ENCODE peak calls at places on chromosomes 7 and 10, in seven cellular contexts. One of them, this sample, is unnamed.

GRCh38 chr7:44056681-44057080 is 8.7 kb downstream of the PGAM2 start:
- DNase-seq in AML-193: no peak
- DNase-seq in renal cortical epithelial cell: no peak
- DNase-seq in stimulated activated CD8-positive, alpha-beta memory T cell treated with anti-CD3 and anti-CD28 coated beads, Interleukin-7, amount 100 ng/mL, for 1 hour: no peak
- DNase-seq in NCI-H1092 treated with DMSO at 0.1 percent for 48 hours: no peak
- DNase-seq in naive B cell: no peak
- DNase-seq in fibroblast of the aortic adventitia: no peak
- DNase-seq in this sample: no peak

GRCh38 chr10:11861341-11861740 is 38.2 kb downstream of the PROSER2 start:
- DNase-seq in naive B cell: no peak
- DNase-seq in renal cortical epithelial cell: no peak
- DNase-seq in AML-193: no peak
- DNase-seq in stimulated activated CD8-positive, alpha-beta memory T cell treated with anti-CD3 and anti-CD28 coated beads, Interleukin-7, amount 100 ng/mL, for 1 hour: no peak
- DNase-seq in fibroblast of the aortic adventitia: no peak
- DNase-seq in NCI-H1092 treated with DMSO at 0.1 percent for 48 hours: no peak
- DNase-seq in this sample: no peak

GRCh38 chr7:4683884-4684565 is 1.9 kb downstream of the FOXK1 start:
- DNase-seq in stimulated activated CD8-positive, alpha-beta memory T cell treated with anti-CD3 and anti-CD28 coated beads, Interleukin-7, amount 100 ng/mL, for 1 hour: no peak
- DNase-seq in naive B cell: peak
- DNase-seq in NCI-H1092 treated with DMSO at 0.1 percent for 48 hours: no peak
- DNase-seq in fibroblast of the aortic adventitia: peak
- DNase-seq in renal cortical epithelial cell: peak
- DNase-seq in AML-193: peak
- DNase-seq in this sample: no peak

GRCh38 chr10:30215131-30215530 is 133.9 kb downstream of the MTPAP start:
- DNase-seq in NCI-H1092 treated with DMSO at 0.1 percent for 48 hours: no peak
- DNase-seq in fibroblast of the aortic adventitia: peak
- DNase-seq in AML-193: no peak
- DNase-seq in naive B cell: no peak
- DNase-seq in renal cortical epithelial cell: no peak
- DNase-seq in stimulated activated CD8-positive, alpha-beta memory T cell treated with anti-CD3 and anti-CD28 coated beads, Interleukin-7, amount 100 ng/mL, for 1 hour: no peak
- DNase-seq in this sample: no peak

GRCh38 chr7:91031757-91032156 is 232.5 kb upstream of the FZD1 start:
- DNase-seq in fibroblast of the aortic adventitia: no peak
- DNase-seq in renal cortical epithelial cell: no peak
- DNase-seq in stimulated activated CD8-positive, alpha-beta memory T cell treated with anti-CD3 and anti-CD28 coated beads, Interleukin-7, amount 100 ng/mL, for 1 hour: no peak
- DNase-seq in AML-193: no peak
- DNase-seq in NCI-H1092 treated with DMSO at 0.1 percent for 48 hours: no peak
- DNase-seq in naive B cell: no peak
- DNase-seq in this sample: no peak

GRCh38 chr10:119087271-119087897 is 6.8 kb upstream of the EIF3A start:
- DNase-seq in renal cortical epithelial cell: no peak
- DNase-seq in fibroblast of the aortic adventitia: no peak
- DNase-seq in stimulated activated CD8-positive, alpha-beta memory T cell treated with anti-CD3 and anti-CD28 coated beads, Interleukin-7, amount 100 ng/mL, for 1 hour: no peak
- DNase-seq in naive B cell: no peak
- DNase-seq in NCI-H1092 treated with DMSO at 0.1 percent for 48 hours: no peak
- DNase-seq in AML-193: no peak
- DNase-seq in this sample: no peak

GRCh38 chr7:115070311-115070710 is 148.4 kb downstream of the MDFIC start:
- DNase-seq in AML-193: no peak
- DNase-seq in fibroblast of the aortic adventitia: no peak
- DNase-seq in naive B cell: no peak
- DNase-seq in renal cortical epithelial cell: peak
- DNase-seq in stimulated activated CD8-positive, alpha-beta memory T cell treated with anti-CD3 and anti-CD28 coated beads, Interleukin-7, amount 100 ng/mL, for 1 hour: no peak
- DNase-seq in NCI-H1092 treated with DMSO at 0.1 percent for 48 hours: no peak
- DNase-seq in this sample: no peak

GRCh38 chr7:74068378-74069085 is 15.1 kb upstream of the LIMK1 start:
- DNase-seq in fibroblast of the aortic adventitia: no peak
- DNase-seq in NCI-H1092 treated with DMSO at 0.1 percent for 48 hours: no peak
- DNase-seq in renal cortical epithelial cell: no peak
- DNase-seq in naive B cell: no peak
- DNase-seq in AML-193: no peak
- DNase-seq in stimulated activated CD8-positive, alpha-beta memory T cell treated with anti-CD3 and anti-CD28 coated beads, Interleukin-7, amount 100 ng/mL, for 1 hour: no peak
- DNase-seq in this sample: no peak

GRCh38 chr7:19001854-19002253 is 115.6 kb downstream of the TWIST1 start:
- DNase-seq in renal cortical epithelial cell: no peak
- DNase-seq in stimulated activated CD8-positive, alpha-beta memory T cell treated with anti-CD3 and anti-CD28 coated beads, Interleukin-7, amount 100 ng/mL, for 1 hour: no peak
- DNase-seq in naive B cell: no peak
- DNase-seq in AML-193: no peak
- DNase-seq in fibroblast of the aortic adventitia: peak
- DNase-seq in NCI-H1092 treated with DMSO at 0.1 percent for 48 hours: no peak
- DNase-seq in this sample: no peak

GRCh38 chr7:130421685-130422084 is 19.1 kb downstream of the CEP41 start:
- DNase-seq in AML-193: no peak
- DNase-seq in renal cortical epithelial cell: peak
- DNase-seq in NCI-H1092 treated with DMSO at 0.1 percent for 48 hours: peak
- DNase-seq in naive B cell: no peak
- DNase-seq in fibroblast of the aortic adventitia: peak
- DNase-seq in stimulated activated CD8-positive, alpha-beta memory T cell treated with anti-CD3 and anti-CD28 coated beads, Interleukin-7, amount 100 ng/mL, for 1 hour: no peak
- DNase-seq in this sample: no peak

GRCh38 chr10:102773986-102774385 is 30.2 kb downstream of the WBP1L start:
- DNase-seq in naive B cell: no peak
- DNase-seq in AML-193: no peak
- DNase-seq in stimulated activated CD8-positive, alpha-beta memory T cell treated with anti-CD3 and anti-CD28 coated beads, Interleukin-7, amount 100 ng/mL, for 1 hour: no peak
- DNase-seq in fibroblast of the aortic adventitia: no peak
- DNase-seq in NCI-H1092 treated with DMSO at 0.1 percent for 48 hours: no peak
- DNase-seq in renal cortical epithelial cell: no peak
- DNase-seq in this sample: no peak

GRCh38 chr10:130766716-130767115 is 544.8 kb downstream of the TCERG1L start:
- DNase-seq in stimulated activated CD8-positive, alpha-beta memory T cell treated with anti-CD3 and anti-CD28 coated beads, Interleukin-7, amount 100 ng/mL, for 1 hour: no peak
- DNase-seq in NCI-H1092 treated with DMSO at 0.1 percent for 48 hours: no peak
- DNase-seq in AML-193: no peak
- DNase-seq in fibroblast of the aortic adventitia: no peak
- DNase-seq in renal cortical epithelial cell: no peak
- DNase-seq in naive B cell: no peak
- DNase-seq in this sample: no peak

GRCh38 chr10:33160151-33160550 is 174.3 kb downstream of the NRP1 start:
- DNase-seq in stimulated activated CD8-positive, alpha-beta memory T cell treated with anti-CD3 and anti-CD28 coated beads, Interleukin-7, amount 100 ng/mL, for 1 hour: no peak
- DNase-seq in AML-193: no peak
- DNase-seq in naive B cell: no peak
- DNase-seq in renal cortical epithelial cell: peak
- DNase-seq in fibroblast of the aortic adventitia: no peak
- DNase-seq in NCI-H1092 treated with DMSO at 0.1 percent for 48 hours: no peak
- DNase-seq in this sample: no peak

GRCh38 chr7:731440-732085 is 4.5 kb upstream of the PRKAR1B start:
- DNase-seq in renal cortical epithelial cell: no peak
- DNase-seq in naive B cell: no peak
- DNase-seq in stimulated activated CD8-positive, alpha-beta memory T cell treated with anti-CD3 and anti-CD28 coated beads, Interleukin-7, amount 100 ng/mL, for 1 hour: no peak
- DNase-seq in AML-193: no peak
- DNase-seq in fibroblast of the aortic adventitia: no peak
- DNase-seq in NCI-H1092 treated with DMSO at 0.1 percent for 48 hours: no peak
- DNase-seq in this sample: no peak

GRCh38 chr10:69938541-69938991 is 114.1 kb upstream of the MACROH2A2 start:
- DNase-seq in naive B cell: no peak
- DNase-seq in fibroblast of the aortic adventitia: no peak
- DNase-seq in renal cortical epithelial cell: peak
- DNase-seq in stimulated activated CD8-positive, alpha-beta memory T cell treated with anti-CD3 and anti-CD28 coated beads, Interleukin-7, amount 100 ng/mL, for 1 hour: no peak
- DNase-seq in AML-193: no peak
- DNase-seq in NCI-H1092 treated with DMSO at 0.1 percent for 48 hours: peak
- DNase-seq in this sample: no peak

GRCh38 chr7:50387351-50387750 is 62.8 kb downstream of the FIGNL1 start:
- DNase-seq in AML-193: no peak
- DNase-seq in stimulated activated CD8-positive, alpha-beta memory T cell treated with anti-CD3 and anti-CD28 coated beads, Interleukin-7, amount 100 ng/mL, for 1 hour: no peak
- DNase-seq in NCI-H1092 treated with DMSO at 0.1 percent for 48 hours: no peak
- DNase-seq in renal cortical epithelial cell: no peak
- DNase-seq in fibroblast of the aortic adventitia: no peak
- DNase-seq in naive B cell: no peak
- DNase-seq in this sample: no peak

GRCh38 chr7:5766321-5766761 is 15.1 kb downstream of the RNF216 start:
- DNase-seq in fibroblast of the aortic adventitia: peak
- DNase-seq in NCI-H1092 treated with DMSO at 0.1 percent for 48 hours: no peak
- DNase-seq in stimulated activated CD8-positive, alpha-beta memory T cell treated with anti-CD3 and anti-CD28 coated beads, Interleukin-7, amount 100 ng/mL, for 1 hour: no peak
- DNase-seq in renal cortical epithelial cell: peak
- DNase-seq in AML-193: no peak
- DNase-seq in naive B cell: no peak
- DNase-seq in this sample: peak

GRCh38 chr7:94055963-94056362 is 51.8 kb upstream of the BET1 start:
- DNase-seq in AML-193: no peak
- DNase-seq in naive B cell: no peak
- DNase-seq in NCI-H1092 treated with DMSO at 0.1 percent for 48 hours: no peak
- DNase-seq in renal cortical epithelial cell: peak
- DNase-seq in fibroblast of the aortic adventitia: no peak
- DNase-seq in stimulated activated CD8-positive, alpha-beta memory T cell treated with anti-CD3 and anti-CD28 coated beads, Interleukin-7, amount 100 ng/mL, for 1 hour: no peak
- DNase-seq in this sample: no peak

GRCh38 chr7:75663302-75663907 is 75.3 kb downstream of the HIP1 start:
- DNase-seq in AML-193: no peak
- DNase-seq in fibroblast of the aortic adventitia: no peak
- DNase-seq in renal cortical epithelial cell: no peak
- DNase-seq in stimulated activated CD8-positive, alpha-beta memory T cell treated with anti-CD3 and anti-CD28 coated beads, Interleukin-7, amount 100 ng/mL, for 1 hour: no peak
- DNase-seq in naive B cell: no peak
- DNase-seq in NCI-H1092 treated with DMSO at 0.1 percent for 48 hours: no peak
- DNase-seq in this sample: no peak

GRCh38 chr10:3749597-3750351 is 35.2 kb downstream of the KLF6 start:
- DNase-seq in renal cortical epithelial cell: peak
- DNase-seq in fibroblast of the aortic adventitia: peak
- DNase-seq in NCI-H1092 treated with DMSO at 0.1 percent for 48 hours: no peak
- DNase-seq in AML-193: peak
- DNase-seq in stimulated activated CD8-positive, alpha-beta memory T cell treated with anti-CD3 and anti-CD28 coated beads, Interleukin-7, amount 100 ng/mL, for 1 hour: no peak
- DNase-seq in naive B cell: no peak
- DNase-seq in this sample: peak

GRCh38 chr10:100738055-100738827 is 7.1 kb upstream of the PAX2 start:
- DNase-seq in naive B cell: no peak
- DNase-seq in stimulated activated CD8-positive, alpha-beta memory T cell treated with anti-CD3 and anti-CD28 coated beads, Interleukin-7, amount 100 ng/mL, for 1 hour: no peak
- DNase-seq in NCI-H1092 treated with DMSO at 0.1 percent for 48 hours: no peak
- DNase-seq in AML-193: no peak
- DNase-seq in fibroblast of the aortic adventitia: no peak
- DNase-seq in renal cortical epithelial cell: no peak
- DNase-seq in this sample: no peak

GRCh38 chr7:12119638-12120303 is 91.3 kb upstream of the TMEM106B start:
- DNase-seq in stimulated activated CD8-positive, alpha-beta memory T cell treated with anti-CD3 and anti-CD28 coated beads, Interleukin-7, amount 100 ng/mL, for 1 hour: no peak
- DNase-seq in fibroblast of the aortic adventitia: no peak
- DNase-seq in renal cortical epithelial cell: no peak
- DNase-seq in naive B cell: no peak
- DNase-seq in AML-193: no peak
- DNase-seq in NCI-H1092 treated with DMSO at 0.1 percent for 48 hours: no peak
- DNase-seq in this sample: no peak

This sample was measured in GM04504.